ENCODE peak calls at places on chromosome 21, in nine cellular contexts. I, F, K, J, P, R, H, C and B are unnamed samples.

GRCh38 chr21:34074283-34075098 is 1.1 kb downstream of the MRPS6 start:
- DNase-seq in J (no peak), R (no peak), F (no peak), I (peak), P (no peak), K (no peak), H (no peak), C (no peak), B (no peak)

GRCh38 chr21:26933448-26933847 is 33.4 kb downstream of the ADAMTS5 start:
- DNase-seq in C (no peak), H (no peak), F (no peak), I (no peak), P (no peak), K (no peak), J (no peak), R (no peak), B (no peak)

GRCh38 chr21:41817228-41817627 is 50.4 kb upstream of the RIPK4 start:
- DNase-seq in P (no peak), H (no peak), I (peak), R (peak), C (no peak), J (peak), F (peak), K (no peak), B (peak)

GRCh38 chr21:26449161-26449560 is 123.9 kb downstream of the CYYR1 start:
- DNase-seq in R (no peak), P (no peak), F (no peak), J (no peak), H (no peak), K (no peak), I (no peak), C (no peak), B (no peak)

GRCh38 chr21:14864211-14865021 is 200.4 kb downstream of the NRIP1 start:
- DNase-seq in I (peak), P (no peak), H (no peak), F (peak), K (peak), R (no peak), J (peak), C (no peak), B (no peak)

GRCh38 chr21:41827951-41828883 is 50.9 kb downstream of the PRDM15 start:
- DNase-seq in F (no peak), H (no peak), J (no peak), I (peak), R (no peak), K (no peak), C (no peak), P (no peak), B (no peak)

GRCh38 chr21:37917612-37918011 is 1.4 kb upstream of the KCNJ6 start:
- DNase-seq in I (no peak), J (no peak), F (no peak), K (no peak), H (no peak), R (no peak), C (no peak), P (no peak), B (peak)

GRCh38 chr21:43585924-43586411 is 73.3 kb downstream of the HSF2BP start:
- DNase-seq in R (no peak), K (no peak), F (no peak), H (peak), I (peak), P (no peak), C (peak), J (peak), B (peak)

GRCh38 chr21:41701749-41702148 is 65.1 kb downstream of the RIPK4 start:
- DNase-seq in K (no peak), P (no peak), F (no peak), H (no peak), C (no peak), J (no peak), R (no peak), I (no peak), B (no peak)

GRCh38 chr21:33257404-33257803 is 8.8 kb upstream of the IL10RB start:
- DNase-seq in C (no peak), F (no peak), J (no peak), K (no peak), I (no peak), H (peak), P (no peak), R (no peak), B (no peak)

GRCh38 chr21:45357436-45358260 is 47.3 kb upstream of the COL18A1 start:
- DNase-seq in P (no peak), I (no peak), R (no peak), C (no peak), H (no peak), K (no peak), J (peak), F (no peak), B (no peak)

GRCh38 chr21:46121286-46122221 is 23.6 kb downstream of the COL6A2 start:
- DNase-seq in C (no peak), H (peak), J (peak), P (peak), K (peak), I (no peak), R (no peak), F (peak), B (no peak)

GRCh38 chr21:28791595-28792282 is 200.9 kb downstream of the LTN1 start:
- DNase-seq in F (no peak), R (no peak), P (no peak), H (no peak), J (no peak), I (no peak), K (no peak), C (no peak), B (no peak)

GRCh38 chr21:35058058-35058457 is 9.0 kb upstream of the RUNX1 start:
- DNase-seq in P (no peak), C (no peak), I (no peak), H (no peak), K (no peak), J (no peak), F (no peak), R (no peak), B (no peak)

GRCh38 chr21:38494688-38495087 is 3.6 kb downstream of the ERG start:
- DNase-seq in J (no peak), P (no peak), F (no peak), H (no peak), C (no peak), R (no peak), I (no peak), K (no peak), B (no peak)

GRCh38 chr21:15441060-15441493 is 288.7 kb upstream of the USP25 start:
- DNase-seq in R (no peak), P (no peak), I (no peak), H (no peak), K (no peak), J (no peak), C (no peak), F (no peak), B (no peak)

GRCh38 chr21:32333953-32334673 is 35.5 kb downstream of the MRAP start:
- DNase-seq in C (no peak), I (no peak), K (no peak), P (no peak), H (no peak), R (no peak), F (peak), J (no peak), B (no peak)

GRCh38 chr21:34846601-34847112 is 177.9 kb downstream of the CLIC6 start:
- DNase-seq in J (no peak), I (peak), R (no peak), H (no peak), K (no peak), C (peak), F (peak), P (no peak), B (peak)

GRCh38 chr21:37414292-37415253 is 48.0 kb downstream of the DYRK1A start:
- DNase-seq in K (no peak), P (no peak), J (no peak), R (no peak), H (no peak), C (no peak), I (no peak), F (no peak), B (no peak)

GRCh38 chr21:29258626-29259335 is 39.9 kb upstream of the BACH1 start:
- DNase-seq in J (no peak), R (no peak), H (no peak), K (no peak), I (peak), P (no peak), F (no peak), C (peak), B (peak)

GRCh38 chr21:34928637-34929036 is 120.5 kb downstream of the RUNX1 start:
- DNase-seq in J (no peak), F (no peak), H (no peak), C (no peak), R (no peak), I (no peak), K (no peak), P (no peak), B (no peak)

GRCh38 chr21:45948576-45949141 is 32.9 kb upstream of the COL6A1 start:
- DNase-seq in J (no peak), P (no peak), C (no peak), H (no peak), R (no peak), K (no peak), I (peak), F (no peak), B (no peak)

GRCh38 chr21:42218836-42219605 is at the start of gene ABCG1:
- DNase-seq in K (no peak), H (no peak), P (no peak), J (no peak), C (no peak), R (peak), I (peak), F (peak), B (no peak)

GRCh38 chr21:33557447-33557846 is 14.6 kb downstream of the SON start:
- DNase-seq in R (no peak), H (no peak), K (no peak), P (no peak), I (no peak), J (no peak), F (no peak), C (no peak), B (no peak)

GRCh38 chr21:42461881-42462877 is 33.8 kb downstream of the RSPH1 start:
- DNase-seq in H (no peak), R (no peak), K (peak), C (no peak), F (peak), P (peak), J (no peak), I (no peak), B (no peak)

GRCh38 chr21:42560517-42561179 is 47.0 kb downstream of the SLC37A1 start:
- DNase-seq in I (no peak), J (no peak), K (peak), R (no peak), F (peak), C (no peak), H (no peak), P (no peak), B (no peak)

GRCh38 chr21:32457360-32457840 is 44.9 kb downstream of the EVA1C start:
- DNase-seq in J (peak), R (no peak), P (no peak), C (no peak), H (no peak), K (peak), I (peak), F (peak), B (no peak)

GRCh38 chr21:42061866-42062542 is 9.1 kb upstream of the UMODL1 start:
- DNase-seq in K (no peak), J (no peak), P (no peak), R (peak), I (no peak), F (no peak), C (no peak), H (no peak), B (no peak)

GRCh38 chr21:46067505-46068201 is 30.3 kb upstream of the COL6A2 start:
- DNase-seq in I (no peak), J (peak), P (no peak), K (no peak), H (peak), R (no peak), F (peak), C (no peak), B (no peak)

GRCh38 chr21:35565204-35565611 is 495.1 kb downstream of the SETD4 start:
- DNase-seq in J (no peak), P (no peak), I (peak), C (peak), H (no peak), K (no peak), F (no peak), R (no peak), B (peak)

GRCh38 chr21:45361033-45361997 is 43.6 kb upstream of the COL18A1 start:
- DNase-seq in C (no peak), H (no peak), F (no peak), P (no peak), I (no peak), R (no peak), K (no peak), J (no peak), B (no peak)

GRCh38 chr21:41923641-41924342 is 30.0 kb downstream of the C2CD2 start:
- DNase-seq in J (peak), R (no peak), F (no peak), P (no peak), K (no peak), C (no peak), I (no peak), H (no peak), B (no peak)

GRCh38 chr21:41499920-41500319 is 8.0 kb downstream of the TMPRSS2 start:
- DNase-seq in R (no peak), P (no peak), H (no peak), K (peak), J (no peak), F (no peak), C (no peak), I (no peak), B (no peak)